ENCODE peak calls at places on chromosomes 5 and 9, in nine cellular contexts. X, Q, J, W, L, C, T, U and B are unnamed samples.

GRCh38 chr5:96896285-96896711 is 20.0 kb downstream of the ERAP2 start:
- DNase-seq in W (no peak), L (no peak), C (no peak), X (no peak), Q (no peak), U (no peak), T (no peak), J (no peak), B (no peak)

GRCh38 chr9:82332018-82332773 is 343.6 kb downstream of the SPATA31D1 start:
- DNase-seq in L (no peak), C (no peak), J (no peak), T (no peak), W (peak; percentile 61), X (no peak), Q (no peak), U (peak; percentile 31), B (no peak)

GRCh38 chr9:38687389-38687842 is 32.5 kb downstream of the FAM240B start:
- DNase-seq in T (peak; percentile 90), J (peak; percentile 40), W (no peak), C (peak; percentile 79), Q (peak; percentile 65), X (peak; percentile 42), L (no peak), U (peak; percentile 58), B (no peak)

GRCh38 chr5:143258559-143259253 is 144.8 kb downstream of the NR3C1 start:
- DNase-seq in T (no peak), W (no peak), L (no peak), C (no peak), J (no peak), Q (no peak), X (no peak), U (no peak), B (no peak)

GRCh38 chr5:1246711-1247431 is 21.7 kb downstream of the SLC6A18 start:
- DNase-seq in W (peak; percentile 4), C (no peak), L (peak; percentile 93), J (peak; percentile 23), Q (peak; percentile 42), U (peak; percentile 26), X (no peak), T (peak; percentile 73), B (no peak)

GRCh38 chr9:89920131-89920530 is 315.3 kb downstream of the GADD45G start:
- DNase-seq in Q (no peak), L (no peak), W (no peak), C (no peak), X (no peak), J (no peak), U (no peak), T (no peak), B (peak; percentile 34)

GRCh38 chr5:165457854-165458481 is 1952.5 kb downstream of the MAT2B start:
- DNase-seq in L (peak; percentile 64), U (no peak), J (no peak), W (no peak), X (no peak), T (no peak), Q (no peak), C (no peak), B (no peak)

GRCh38 chr5:98679963-98680362 is 93.5 kb upstream of the RGMB start:
- DNase-seq in L (no peak), U (no peak), X (no peak), W (peak; percentile 15), J (no peak), T (no peak), C (no peak), Q (no peak), B (no peak)

GRCh38 chr5:96692436-96692835 is 30.3 kb downstream of the CAST start:
- DNase-seq in C (no peak), J (no peak), L (no peak), T (no peak), W (peak; percentile 55), X (no peak), Q (no peak), U (no peak), B (no peak)

GRCh38 chr5:95241635-95242034 is 43.3 kb downstream of the MCTP1 start:
- DNase-seq in Q (no peak), J (no peak), L (no peak), X (no peak), C (no peak), U (no peak), W (no peak), T (no peak), B (no peak)

GRCh38 chr9:125460883-125461475 is 199.4 kb downstream of the GAPVD1 start:
- DNase-seq in T (no peak), U (no peak), Q (peak; percentile 70), L (no peak), X (no peak), W (no peak), J (no peak), C (no peak), B (no peak)

GRCh38 chr5:138353550-138353893 is 1.0 kb downstream of the KDM3B start:
- DNase-seq in C (no peak), L (no peak), T (no peak), X (no peak), W (no peak), J (no peak), Q (no peak), U (no peak), B (no peak)

GRCh38 chr5:33641722-33642505 is 201.1 kb downstream of the TARS1 start:
- DNase-seq in J (no peak), C (no peak), T (no peak), X (no peak), W (peak; percentile 86), U (no peak), Q (no peak), L (no peak), B (no peak)

GRCh38 chr5:139460457-139460856 is 2.1 kb downstream of the ECSCR start:
- DNase-seq in J (no peak), L (no peak), W (no peak), U (no peak), T (no peak), Q (no peak), X (no peak), C (no peak), B (no peak)

GRCh38 chr5:78405820-78406750 is 45.7 kb downstream of the SCAMP1 start:
- DNase-seq in W (peak; percentile 18), U (peak; percentile 33), T (no peak), X (no peak), C (no peak), J (no peak), L (no peak), Q (no peak), B (no peak)

GRCh38 chr9:134216449-134216951 is 52.1 kb upstream of the RNU6ATAC start:
- DNase-seq in U (no peak), T (peak; percentile 55), C (peak; percentile 49), L (no peak), J (peak; percentile 7), W (no peak), Q (peak; percentile 24), X (no peak), B (no peak)

GRCh38 chr9:134215395-134215708 is 51.0 kb upstream of the RNU6ATAC start:
- DNase-seq in J (no peak), C (no peak), T (peak; percentile 47), Q (no peak), X (no peak), W (no peak), U (no peak), L (no peak), B (no peak)

GRCh38 chr9:134214766-134215394 is 50.5 kb upstream of the RNU6ATAC start:
- DNase-seq in L (no peak), J (no peak), T (peak; percentile 62), W (no peak), U (no peak), Q (peak; percentile 30), X (no peak), C (peak; percentile 63), B (no peak)

GRCh38 chr9:134216961-134217360 is 52.6 kb upstream of the RNU6ATAC start:
- DNase-seq in U (no peak), Q (peak; percentile 11), X (no peak), W (no peak), C (peak; percentile 23), L (no peak), J (no peak), T (peak; percentile 29), B (no peak)

DNA sequence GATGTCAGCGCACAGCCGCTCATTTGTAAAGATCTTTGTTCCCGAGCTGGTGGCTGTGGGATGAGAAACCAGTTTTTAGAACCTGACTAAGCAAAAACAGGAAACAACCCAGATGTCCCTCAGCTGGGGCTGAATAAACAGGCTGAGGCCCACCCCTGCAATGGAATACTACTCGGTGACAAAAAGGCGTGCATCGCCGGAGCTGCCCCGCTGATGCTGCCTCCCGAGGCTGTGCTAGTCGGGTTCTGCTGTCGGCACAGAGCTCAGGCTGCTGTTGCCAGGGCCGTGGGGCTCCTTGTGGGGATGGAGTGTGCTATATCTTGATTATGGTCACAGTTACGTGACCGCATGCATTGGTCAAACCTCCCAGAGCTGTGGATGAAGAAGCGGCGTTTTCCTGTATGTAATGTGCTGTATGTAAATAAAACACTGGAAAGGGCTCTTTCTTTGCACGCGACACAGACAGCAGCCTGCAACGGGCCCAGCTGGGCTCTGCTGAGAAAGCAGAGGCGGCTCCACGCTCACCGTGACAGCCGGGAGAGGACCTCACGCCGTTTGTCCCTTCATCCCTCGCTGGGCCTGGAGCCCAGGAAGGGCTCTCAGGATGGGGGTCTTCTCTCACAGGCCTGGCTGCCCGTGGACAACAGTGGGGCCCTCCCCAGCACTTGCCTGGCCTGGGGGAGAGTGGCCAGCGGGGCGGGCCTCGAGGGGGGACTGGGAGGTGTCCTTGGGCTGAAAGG is 51.5 kb upstream of the RNU6ATAC start:
- DNase-seq in C (peak; percentile 66), Q (peak; percentile 33), L (no peak), J (peak; percentile 34), T (peak; percentile 58), W (peak; percentile 41), U (no peak), X (no peak), B (no peak)
- H3K27ac ChIP-seq in C (peak overlapping the region; percentile 36), Q (peak overlapping the region; percentile 93), L (no peak overlapping the region), J (peak overlapping the region; percentile 85), T (peak overlapping the region; percentile 81), W (no peak overlapping the region), U (peak overlapping the region; percentile 12), X (no peak overlapping the region), B (peak overlapping the region; percentile 51)

GRCh38 chr5:132746592-132747063 is 598 bp upstream of the CCNI2 start:
- DNase-seq in Q (no peak), T (no peak), J (no peak), X (peak; percentile 34), U (no peak), L (peak; percentile 70), C (no peak), W (peak; percentile 10), B (no peak)
- H3K4me3 ChIP-seq in Q (peak overlapping the region; percentile 22), T (peak overlapping the region; percentile 52), J (peak overlapping the region; percentile 68), X (peak overlapping the region; percentile 74), U (peak overlapping the region; percentile 73), L (peak overlapping the region; percentile 57), C (peak overlapping the region; percentile 31), W (peak overlapping the region; percentile 44), B (peak overlapping the region; percentile 43)

GRCh38 chr9:94908583-94909249 is 182.2 kb downstream of the AOPEP start:
- DNase-seq in X (no peak), Q (no peak), C (no peak), J (no peak), T (no peak), L (no peak), W (no peak), U (peak; percentile 91), B (no peak)
- H3K27ac ChIP-seq in X (no peak overlapping the region), Q (no peak overlapping the region), C (no peak overlapping the region), J (peak overlapping the region; percentile 68), T (peak overlapping the region; percentile 87), L (no peak overlapping the region), W (no peak overlapping the region), U (peak overlapping the region; percentile 97), B (peak overlapping the region; percentile 49)

DNA sequence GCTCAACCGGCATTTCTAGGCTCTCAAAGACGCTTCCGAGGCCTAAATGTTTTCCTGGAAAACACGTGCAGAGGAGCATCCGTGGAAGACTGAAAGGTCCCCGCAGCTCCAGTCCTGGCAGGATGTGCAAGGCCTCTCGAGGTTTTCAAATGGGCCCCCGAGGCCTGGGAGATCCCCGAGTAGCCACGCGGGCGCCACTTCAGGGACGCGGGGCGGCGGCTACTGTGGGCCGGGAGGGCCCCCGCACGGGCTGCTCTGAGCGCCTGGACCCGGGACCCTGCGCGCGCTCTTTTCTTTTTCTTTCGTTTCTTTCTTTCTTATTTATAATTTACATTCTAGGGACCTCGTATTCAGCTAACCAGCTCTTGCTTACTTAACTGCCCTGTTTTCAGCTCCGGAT is 4.3 kb upstream of the IRX2 start:
- DNase-seq in C (no peak), X (no peak), Q (no peak), J (no peak), T (no peak), U (no peak), W (no peak), L (peak; percentile 30), B (peak; percentile 60)
- H3K4me3 ChIP-seq in C (peak overlapping the region; percentile 41), X (no peak overlapping the region), Q (no peak overlapping the region), J (peak overlapping the region; percentile 56), T (peak overlapping the region; percentile 42), U (peak overlapping the region; percentile 50), W (no peak overlapping the region), L (peak overlapping the region; percentile 68), B (peak overlapping the region; percentile 32)